ENCODE peak calls at places on chromosomes 11 and 22, in eight cellular contexts. One of them, this sample, is unnamed.

GRCh38 chr11:68398870-68399865 is 61.4 kb upstream of the PPP6R3 start:
- DNase-seq in kidney: no peak
- DNase-seq in left ventricle myocardium inferior: peak; percentile 82
- DNase-seq in heart left ventricle: peak; percentile 91
- DNase-seq in PC-3: no peak
- DNase-seq in stomach: peak; percentile 43
- DNase-seq in colonic mucosa: no peak
- DNase-seq in CD4-positive, CD25-positive, alpha-beta regulatory T cell: no peak
- DNase-seq in this sample: no peak

GRCh38 chr22:37996079-37996478 is 11.7 kb upstream of the SOX10 start:
- DNase-seq in kidney: no peak
- DNase-seq in left ventricle myocardium inferior: no peak
- DNase-seq in heart left ventricle: no peak
- DNase-seq in PC-3: no peak
- DNase-seq in stomach: no peak
- DNase-seq in colonic mucosa: no peak
- DNase-seq in CD4-positive, CD25-positive, alpha-beta regulatory T cell: no peak
- DNase-seq in this sample: no peak

GRCh38 chr11:12673601-12673923 is 659 bp upstream of the TEAD1 start:
- DNase-seq in kidney: no peak
- DNase-seq in left ventricle myocardium inferior: no peak
- DNase-seq in heart left ventricle: no peak
- DNase-seq in PC-3: no peak
- DNase-seq in stomach: no peak
- DNase-seq in colonic mucosa: no peak
- DNase-seq in CD4-positive, CD25-positive, alpha-beta regulatory T cell: no peak
- DNase-seq in this sample: no peak

GRCh38 chr11:61429346-61429690 is 457 bp downstream of the CPSF7 start:
- DNase-seq in kidney: no peak
- DNase-seq in left ventricle myocardium inferior: peak; percentile 63
- DNase-seq in heart left ventricle: peak; percentile 78
- DNase-seq in PC-3: peak; percentile 51
- DNase-seq in stomach: peak; percentile 48
- DNase-seq in colonic mucosa: peak; percentile 63
- DNase-seq in CD4-positive, CD25-positive, alpha-beta regulatory T cell: peak; percentile 69
- DNase-seq in this sample: no peak

GRCh38 chr22:29519996-29520395 is 33.6 kb downstream of the THOC5 start:
- DNase-seq in kidney: no peak
- DNase-seq in left ventricle myocardium inferior: no peak
- DNase-seq in heart left ventricle: no peak
- DNase-seq in PC-3: no peak
- DNase-seq in stomach: no peak
- DNase-seq in colonic mucosa: no peak
- DNase-seq in CD4-positive, CD25-positive, alpha-beta regulatory T cell: no peak
- DNase-seq in this sample: no peak

GRCh38 chr11:1162153-1162497 is 4.4 kb downstream of the MUC5AC start:
- DNase-seq in kidney: no peak
- DNase-seq in left ventricle myocardium inferior: no peak
- DNase-seq in heart left ventricle: no peak
- DNase-seq in PC-3: no peak
- DNase-seq in stomach: no peak
- DNase-seq in colonic mucosa: no peak
- DNase-seq in CD4-positive, CD25-positive, alpha-beta regulatory T cell: no peak
- DNase-seq in this sample: no peak

GRCh38 chr11:15170170-15170569 is 55.4 kb downstream of the INSC start:
- DNase-seq in kidney: no peak
- DNase-seq in left ventricle myocardium inferior: no peak
- DNase-seq in heart left ventricle: no peak
- DNase-seq in PC-3: no peak
- DNase-seq in stomach: no peak
- DNase-seq in colonic mucosa: no peak
- DNase-seq in CD4-positive, CD25-positive, alpha-beta regulatory T cell: no peak
- DNase-seq in this sample: no peak

GRCh38 chr11:94515398-94515797 is 3.1 kb downstream of the C11orf97 start:
- DNase-seq in kidney: no peak
- DNase-seq in left ventricle myocardium inferior: no peak
- DNase-seq in heart left ventricle: no peak
- DNase-seq in PC-3: no peak
- DNase-seq in stomach: no peak
- DNase-seq in colonic mucosa: no peak
- DNase-seq in CD4-positive, CD25-positive, alpha-beta regulatory T cell: no peak
- DNase-seq in this sample: no peak

GRCh38 chr22:33409134-33409533 is 351.0 kb upstream of the SYN3 start:
- DNase-seq in kidney: no peak
- DNase-seq in left ventricle myocardium inferior: no peak
- DNase-seq in heart left ventricle: no peak
- DNase-seq in PC-3: no peak
- DNase-seq in stomach: no peak
- DNase-seq in colonic mucosa: no peak
- DNase-seq in CD4-positive, CD25-positive, alpha-beta regulatory T cell: no peak
- DNase-seq in this sample: no peak

GRCh38 chr11:124732230-124732629 is 7.5 kb upstream of the NRGN start:
- DNase-seq in kidney: no peak
- DNase-seq in left ventricle myocardium inferior: no peak
- DNase-seq in heart left ventricle: peak; percentile 49
- DNase-seq in PC-3: no peak
- DNase-seq in stomach: no peak
- DNase-seq in colonic mucosa: no peak
- DNase-seq in CD4-positive, CD25-positive, alpha-beta regulatory T cell: no peak
- DNase-seq in this sample: no peak

GRCh38 chr11:113705871-113706654 is at the start of gene TMPRSS5:
- DNase-seq in kidney: no peak
- DNase-seq in left ventricle myocardium inferior: no peak
- DNase-seq in heart left ventricle: no peak
- DNase-seq in PC-3: no peak
- DNase-seq in stomach: no peak
- DNase-seq in colonic mucosa: no peak
- DNase-seq in CD4-positive, CD25-positive, alpha-beta regulatory T cell: no peak
- DNase-seq in this sample: no peak

GRCh38 chr11:44611088-44611487 is 45.6 kb downstream of the CD82 start:
- DNase-seq in kidney: no peak
- DNase-seq in left ventricle myocardium inferior: no peak
- DNase-seq in heart left ventricle: no peak
- DNase-seq in PC-3: no peak
- DNase-seq in stomach: no peak
- DNase-seq in colonic mucosa: no peak
- DNase-seq in CD4-positive, CD25-positive, alpha-beta regulatory T cell: no peak
- DNase-seq in this sample: no peak

GRCh38 chr22:36384766-36385400 is 2.9 kb downstream of the MYH9 start:
- DNase-seq in kidney: no peak
- DNase-seq in left ventricle myocardium inferior: no peak
- DNase-seq in heart left ventricle: no peak
- DNase-seq in PC-3: no peak
- DNase-seq in stomach: no peak
- DNase-seq in colonic mucosa: no peak
- DNase-seq in CD4-positive, CD25-positive, alpha-beta regulatory T cell: peak; percentile 48
- DNase-seq in this sample: no peak

GRCh38 chr11:67664696-67665536 is 9.5 kb downstream of the ALDH3B2 start:
- DNase-seq in kidney: no peak
- DNase-seq in left ventricle myocardium inferior: no peak
- DNase-seq in heart left ventricle: no peak
- DNase-seq in PC-3: no peak
- DNase-seq in stomach: no peak
- DNase-seq in colonic mucosa: no peak
- DNase-seq in CD4-positive, CD25-positive, alpha-beta regulatory T cell: no peak
- DNase-seq in this sample: no peak

GRCh38 chr11:74182635-74183034 is 11.5 kb downstream of the PPME1 start:
- DNase-seq in kidney: no peak
- DNase-seq in left ventricle myocardium inferior: no peak
- DNase-seq in heart left ventricle: no peak
- DNase-seq in PC-3: peak; percentile 57
- DNase-seq in stomach: no peak
- DNase-seq in colonic mucosa: no peak
- DNase-seq in CD4-positive, CD25-positive, alpha-beta regulatory T cell: no peak
- DNase-seq in this sample: no peak

GRCh38 chr22:24697671-24698082 is 76.8 kb downstream of the PIWIL3 start:
- DNase-seq in kidney: peak; percentile 81
- DNase-seq in left ventricle myocardium inferior: peak; percentile 51
- DNase-seq in heart left ventricle: no peak
- DNase-seq in PC-3: no peak
- DNase-seq in stomach: peak; percentile 79
- DNase-seq in colonic mucosa: peak; percentile 79
- DNase-seq in CD4-positive, CD25-positive, alpha-beta regulatory T cell: no peak
- DNase-seq in this sample: peak; percentile 76

GRCh38 chr22:25039255-25039654 is 86.7 kb downstream of the KIAA1671 start:
- DNase-seq in kidney: no peak
- DNase-seq in left ventricle myocardium inferior: no peak
- DNase-seq in heart left ventricle: no peak
- DNase-seq in PC-3: no peak
- DNase-seq in stomach: no peak
- DNase-seq in colonic mucosa: no peak
- DNase-seq in CD4-positive, CD25-positive, alpha-beta regulatory T cell: no peak
- DNase-seq in this sample: no peak

GRCh38 chr11:72232260-72233055 is 7.9 kb downstream of the INPPL1 start:
- DNase-seq in kidney: no peak
- DNase-seq in left ventricle myocardium inferior: no peak
- DNase-seq in heart left ventricle: no peak
- DNase-seq in PC-3: no peak
- DNase-seq in stomach: no peak
- DNase-seq in colonic mucosa: no peak
- DNase-seq in CD4-positive, CD25-positive, alpha-beta regulatory T cell: no peak
- DNase-seq in this sample: no peak

GRCh38 chr22:29073618-29074275 is 912 bp downstream of the KREMEN1 start:
- DNase-seq in kidney: peak; percentile 88
- DNase-seq in left ventricle myocardium inferior: peak; percentile 53
- DNase-seq in heart left ventricle: peak; percentile 70
- DNase-seq in PC-3: no peak
- DNase-seq in stomach: peak; percentile 66
- DNase-seq in colonic mucosa: peak; percentile 65
- DNase-seq in CD4-positive, CD25-positive, alpha-beta regulatory T cell: no peak
- DNase-seq in this sample: peak; percentile 64

GRCh38 chr11:125593113-125593761 is 585 bp downstream of the STT3A start:
- DNase-seq in kidney: no peak
- DNase-seq in left ventricle myocardium inferior: no peak
- DNase-seq in heart left ventricle: no peak
- DNase-seq in PC-3: peak; percentile 35
- DNase-seq in stomach: no peak
- DNase-seq in colonic mucosa: peak; percentile 32
- DNase-seq in CD4-positive, CD25-positive, alpha-beta regulatory T cell: no peak
- DNase-seq in this sample: no peak

GRCh38 chr11:79437274-79437980 is 3.4 kb downstream of the TENM4 start:
- DNase-seq in kidney: peak; percentile 89
- DNase-seq in left ventricle myocardium inferior: peak; percentile 76
- DNase-seq in heart left ventricle: peak; percentile 71
- DNase-seq in PC-3: no peak
- DNase-seq in stomach: peak; percentile 64
- DNase-seq in colonic mucosa: peak; percentile 57
- DNase-seq in CD4-positive, CD25-positive, alpha-beta regulatory T cell: no peak
- DNase-seq in this sample: peak; percentile 65

GRCh38 chr11:111490496-111490895 is 21.7 kb downstream of the BTG4 start:
- DNase-seq in kidney: no peak
- DNase-seq in left ventricle myocardium inferior: no peak
- DNase-seq in heart left ventricle: no peak
- DNase-seq in PC-3: no peak
- DNase-seq in stomach: no peak
- DNase-seq in colonic mucosa: no peak
- DNase-seq in CD4-positive, CD25-positive, alpha-beta regulatory T cell: no peak
- DNase-seq in this sample: no peak

GRCh38 chr11:12137938-12138731 is 27.7 kb downstream of the MICAL2 start:
- DNase-seq in kidney: no peak
- DNase-seq in left ventricle myocardium inferior: no peak
- DNase-seq in heart left ventricle: no peak
- DNase-seq in PC-3: no peak
- DNase-seq in stomach: no peak
- DNase-seq in colonic mucosa: no peak
- DNase-seq in CD4-positive, CD25-positive, alpha-beta regulatory T cell: no peak
- DNase-seq in this sample: no peak

GRCh38 chr22:36110306-36110791 is 50.2 kb downstream of the APOL3 start:
- DNase-seq in kidney: peak; percentile 49
- DNase-seq in left ventricle myocardium inferior: no peak
- DNase-seq in heart left ventricle: no peak
- DNase-seq in PC-3: no peak
- DNase-seq in stomach: no peak
- DNase-seq in colonic mucosa: no peak
- DNase-seq in CD4-positive, CD25-positive, alpha-beta regulatory T cell: no peak
- DNase-seq in this sample: no peak

GRCh38 chr11:134687548-134687947 is 275.5 kb upstream of the B3GAT1 start:
- DNase-seq in kidney: no peak
- DNase-seq in left ventricle myocardium inferior: no peak
- DNase-seq in heart left ventricle: no peak
- DNase-seq in PC-3: no peak
- DNase-seq in stomach: no peak
- DNase-seq in colonic mucosa: no peak
- DNase-seq in CD4-positive, CD25-positive, alpha-beta regulatory T cell: no peak
- DNase-seq in this sample: no peak
- H3K4me3 ChIP-seq in kidney: no peak overlapping the region
- H3K4me3 ChIP-seq in left ventricle myocardium inferior: no peak overlapping the region
- H3K4me3 ChIP-seq in heart left ventricle: no peak overlapping the region
- H3K4me3 ChIP-seq in PC-3: no peak overlapping the region
- H3K4me3 ChIP-seq in stomach: no peak overlapping the region
- H3K4me3 ChIP-seq in colonic mucosa: no peak overlapping the region
- H3K4me3 ChIP-seq in CD4-positive, CD25-positive, alpha-beta regulatory T cell: no peak overlapping the region
- H3K4me3 ChIP-seq in this sample: no peak overlapping the region

GRCh38 chr11:77474509-77475070 is 696 bp upstream of the PAK1 start:
- DNase-seq in kidney: no peak
- DNase-seq in left ventricle myocardium inferior: no peak
- DNase-seq in heart left ventricle: no peak
- DNase-seq in PC-3: no peak
- DNase-seq in stomach: no peak
- DNase-seq in colonic mucosa: no peak
- DNase-seq in CD4-positive, CD25-positive, alpha-beta regulatory T cell: no peak
- DNase-seq in this sample: no peak
- H3K4me1 ChIP-seq in kidney: peaks cover 5% of the 10 kb centered on the region
- H3K4me1 ChIP-seq in left ventricle myocardium inferior: peaks cover 21% of the 10 kb centered on the region
- H3K4me1 ChIP-seq in heart left ventricle: no peaks in the 10 kb centered on the region
- H3K4me1 ChIP-seq in PC-3: peaks cover 20% of the 10 kb centered on the region
- H3K4me1 ChIP-seq in stomach: peaks cover 22% of the 10 kb centered on the region
- H3K4me1 ChIP-seq in colonic mucosa: peaks cover 5% of the 10 kb centered on the region
- H3K4me1 ChIP-seq in CD4-positive, CD25-positive, alpha-beta regulatory T cell: peaks cover 12% of the 10 kb centered on the region
- H3K4me1 ChIP-seq in this sample: peaks cover 3% of the 10 kb centered on the region

GRCh38 chr22:50085211-50085999 is at the start of gene MLC1:
- DNase-seq in kidney: peak; percentile 46
- DNase-seq in left ventricle myocardium inferior: no peak
- DNase-seq in heart left ventricle: no peak
- DNase-seq in PC-3: no peak
- DNase-seq in stomach: no peak
- DNase-seq in colonic mucosa: no peak
- DNase-seq in CD4-positive, CD25-positive, alpha-beta regulatory T cell: no peak
- DNase-seq in this sample: no peak
- H3K4me3 ChIP-seq in kidney: no peak within 1 kb of the TSS
- H3K4me3 ChIP-seq in left ventricle myocardium inferior: no peak within 1 kb of the TSS
- H3K4me3 ChIP-seq in heart left ventricle: no peak within 1 kb of the TSS
- H3K4me3 ChIP-seq in PC-3: no peak within 1 kb of the TSS
- H3K4me3 ChIP-seq in stomach: no peak within 1 kb of the TSS
- H3K4me3 ChIP-seq in colonic mucosa: no peak within 1 kb of the TSS
- H3K4me3 ChIP-seq in CD4-positive, CD25-positive, alpha-beta regulatory T cell: peak within 1 kb of the TSS; percentile 24
- H3K4me3 ChIP-seq in this sample: peak within 1 kb of the TSS; percentile 4

GRCh38 chr11:35101223-35101622 is 37.7 kb upstream of the CD44 start:
- DNase-seq in kidney: no peak
- DNase-seq in left ventricle myocardium inferior: no peak
- DNase-seq in heart left ventricle: no peak
- DNase-seq in PC-3: peak; percentile 45
- DNase-seq in stomach: no peak
- DNase-seq in colonic mucosa: no peak
- DNase-seq in CD4-positive, CD25-positive, alpha-beta regulatory T cell: no peak
- DNase-seq in this sample: no peak
- H3K4me1 ChIP-seq in kidney: peaks cover 3% of the 10 kb centered on the region
- H3K4me1 ChIP-seq in left ventricle myocardium inferior: peaks cover 38% of the 10 kb centered on the region
- H3K4me1 ChIP-seq in heart left ventricle: peaks cover 53% of the 10 kb centered on the region
- H3K4me1 ChIP-seq in PC-3: peaks cover 11% of the 10 kb centered on the region
- H3K4me1 ChIP-seq in stomach: peaks cover 15% of the 10 kb centered on the region
- H3K4me1 ChIP-seq in colonic mucosa: no peaks in the 10 kb centered on the region
- H3K4me1 ChIP-seq in CD4-positive, CD25-positive, alpha-beta regulatory T cell: peaks cover 6% of the 10 kb centered on the region
- H3K4me1 ChIP-seq in this sample: peaks cover 18% of the 10 kb centered on the region

GRCh38 chr22:40413873-40414272 is 43.5 kb downstream of the SGSM3 start:
- DNase-seq in kidney: no peak
- DNase-seq in left ventricle myocardium inferior: no peak
- DNase-seq in heart left ventricle: no peak
- DNase-seq in PC-3: no peak
- DNase-seq in stomach: no peak
- DNase-seq in colonic mucosa: no peak
- DNase-seq in CD4-positive, CD25-positive, alpha-beta regulatory T cell: no peak
- DNase-seq in this sample: peak; percentile 45
- H3K4me3 ChIP-seq in kidney: no peak overlapping the region
- H3K4me3 ChIP-seq in left ventricle myocardium inferior: no peak overlapping the region
- H3K4me3 ChIP-seq in heart left ventricle: no peak overlapping the region
- H3K4me3 ChIP-seq in PC-3: no peak overlapping the region
- H3K4me3 ChIP-seq in stomach: no peak overlapping the region
- H3K4me3 ChIP-seq in colonic mucosa: no peak overlapping the region
- H3K4me3 ChIP-seq in CD4-positive, CD25-positive, alpha-beta regulatory T cell: no peak overlapping the region
- H3K4me3 ChIP-seq in this sample: no peak overlapping the region